ENCODE peak calls at places on chromosome 20, in nine cellular contexts. A is uterus, Q is left lung, K is lung, V is HL-60, I is Peyer's patch, U is heart left ventricle, Y is psoas muscle, T is RWPE1. O is an unnamed sample.

GRCh38 chr20:15862178-15862577 is 711.1 kb downstream of the KIF16B start:
- DNase-seq in A (no peak), Q (no peak), K (no peak), V (no peak), I (no peak), U (no peak), Y (no peak), T (no peak), O (no peak)

GRCh38 chr20:22663528-22664025 is 79.2 kb upstream of the FOXA2 start:
- DNase-seq in A (no peak), Q (no peak), K (no peak), V (no peak), I (no peak), U (no peak), Y (no peak), T (no peak), O (no peak)

GRCh38 chr20:64055893-64056638 is 6.6 kb upstream of the SOX18 start:
- DNase-seq in A (no peak), Q (no peak), K (no peak), V (no peak), I (no peak), U (peak), Y (peak), T (no peak), O (no peak)

GRCh38 chr20:43893930-43894329 is 20.7 kb upstream of the TOX2 start:
- DNase-seq in A (no peak), Q (no peak), K (no peak), V (no peak), I (no peak), U (no peak), Y (no peak), T (peak), O (no peak)

GRCh38 chr20:25389858-25390537 is 637 bp downstream of the ABHD12 start:
- DNase-seq in A (peak), Q (peak), K (peak), V (no peak), I (peak), U (peak), Y (peak), T (peak), O (no peak)

GRCh38 chr20:49910340-49910706 is 5.0 kb downstream of the SPATA2 start:
- DNase-seq in A (no peak), Q (no peak), K (no peak), V (no peak), I (no peak), U (no peak), Y (no peak), T (no peak), O (no peak)

GRCh38 chr20:11993886-11994466 is 76.3 kb downstream of the BTBD3 start:
- DNase-seq in A (no peak), Q (no peak), K (no peak), V (no peak), I (no peak), U (no peak), Y (no peak), T (no peak), O (no peak)

GRCh38 chr20:59977086-59977485 is 18.9 kb downstream of the CDH26 start:
- DNase-seq in A (no peak), Q (no peak), K (no peak), V (no peak), I (no peak), U (no peak), Y (no peak), T (no peak), O (no peak)

GRCh38 chr20:43812216-43812615 is 85.4 kb upstream of the GTSF1L start:
- DNase-seq in A (no peak), Q (no peak), K (no peak), V (no peak), I (no peak), U (no peak), Y (no peak), T (no peak), O (no peak)

GRCh38 chr20:48384147-48384818 is 443.5 kb downstream of the PREX1 start:
- DNase-seq in A (no peak), Q (no peak), K (no peak), V (no peak), I (no peak), U (no peak), Y (no peak), T (peak), O (no peak)

GRCh38 chr20:22438926-22439325 is 145.4 kb downstream of the FOXA2 start:
- DNase-seq in A (no peak), Q (no peak), K (no peak), V (no peak), I (no peak), U (no peak), Y (no peak), T (no peak), O (no peak)

GRCh38 chr20:24870876-24871275 is 78.2 kb upstream of the CST7 start:
- DNase-seq in A (no peak), Q (no peak), K (no peak), V (no peak), I (no peak), U (no peak), Y (no peak), T (no peak), O (no peak)

GRCh38 chr20:11067359-11067758 is 393.6 kb upstream of the JAG1 start:
- DNase-seq in A (no peak), Q (no peak), K (no peak), V (no peak), I (no peak), U (no peak), Y (no peak), T (no peak), O (no peak)

GRCh38 chr20:50301712-50302111 is 111.1 kb downstream of the CEBPB start:
- DNase-seq in A (no peak), Q (no peak), K (no peak), V (no peak), I (no peak), U (no peak), Y (no peak), T (no peak), O (no peak)

GRCh38 chr20:35539756-35540212 is 2.1 kb upstream of the ERGIC3 start:
- DNase-seq in A (no peak), Q (no peak), K (peak), V (no peak), I (peak), U (no peak), Y (no peak), T (no peak), O (no peak)

GRCh38 chr20:58978351-58979190 is 2.5 kb upstream of the NELFCD start:
- DNase-seq in A (no peak), Q (no peak), K (no peak), V (no peak), I (peak), U (no peak), Y (no peak), T (no peak), O (no peak)

GRCh38 chr20:57374343-57374930 is 16.8 kb upstream of the RBM38 start:
- DNase-seq in A (no peak), Q (no peak), K (no peak), V (no peak), I (no peak), U (no peak), Y (no peak), T (no peak), O (no peak)
- H3K27ac ChIP-seq in A (no peak), Q (peak), K (peak), V (peak), I (no peak), U (no peak), Y (no peak), T (peak), O (no peak)

GRCh38 chr20:23820493-23820892 is 6.0 kb downstream of the CST2 start:
- DNase-seq in A (no peak), Q (no peak), K (peak), V (no peak), I (no peak), U (no peak), Y (no peak), T (no peak), O (no peak)
- H3K27ac ChIP-seq in A (no peak), Q (no peak), K (no peak), V (no peak), I (no peak), U (no peak), Y (no peak), T (no peak), O (no peak)

GRCh38 chr20:20525756-20526155 is 157.9 kb downstream of the INSM1 start:
- DNase-seq in A (no peak), Q (no peak), K (no peak), V (no peak), I (no peak), U (no peak), Y (no peak), T (no peak), O (no peak)
- H3K27ac ChIP-seq in A (no peak), Q (no peak), K (peak), V (no peak), I (no peak), U (no peak), Y (no peak), T (no peak), O (peak)

GRCh38 chr20:4509825-4510522 is 211.7 kb upstream of the PRND start:
- DNase-seq in A (no peak), Q (no peak), K (no peak), V (no peak), I (no peak), U (no peak), Y (no peak), T (no peak), O (no peak)

GRCh38 chr20:4513720-4514119 is 208.0 kb upstream of the PRND start:
- DNase-seq in A (no peak), Q (no peak), K (no peak), V (no peak), I (no peak), U (no peak), Y (no peak), T (peak), O (no peak)

GRCh38 chr20:4516851-4517250 is 204.9 kb upstream of the PRND start:
- DNase-seq in A (no peak), Q (no peak), K (no peak), V (no peak), I (no peak), U (no peak), Y (no peak), T (no peak), O (no peak)

GRCh38 chr20:4511776-4512175 is 209.9 kb upstream of the PRND start:
- DNase-seq in A (no peak), Q (no peak), K (no peak), V (no peak), I (no peak), U (no peak), Y (no peak), T (no peak), O (no peak)

GRCh38 chr20:4512891-4513550 is 208.7 kb upstream of the PRND start:
- DNase-seq in A (no peak), Q (no peak), K (no peak), V (no peak), I (no peak), U (no peak), Y (no peak), T (peak), O (no peak)
- H3K27ac ChIP-seq in A (no peak), Q (no peak), K (no peak), V (no peak), I (no peak), U (no peak), Y (no peak), T (no peak), O (no peak)

DNA sequence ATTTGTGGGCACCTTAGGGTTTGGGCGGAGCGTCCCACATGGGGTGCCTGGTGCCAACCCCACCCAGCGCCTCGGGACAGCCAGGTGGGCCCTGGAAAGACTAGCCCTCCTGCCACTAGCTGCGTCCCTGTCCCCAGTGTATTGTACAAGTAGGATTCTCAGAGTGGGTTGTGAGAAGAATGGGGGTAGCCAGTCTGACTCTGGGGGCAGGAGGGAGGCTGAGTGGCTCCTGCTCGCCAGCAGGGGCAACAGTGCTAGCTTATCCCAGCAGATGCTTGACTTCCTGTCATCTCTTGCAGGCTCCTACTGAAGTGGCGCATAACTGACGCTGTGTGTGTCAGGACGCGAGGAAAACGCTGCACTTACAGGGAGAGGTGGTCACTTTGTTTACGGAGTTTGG is 9.3 kb downstream of the PSMA7 start:
- DNase-seq in A (no peak), Q (peak), K (no peak), V (no peak), I (no peak), U (no peak), Y (no peak), T (no peak), O (no peak)
- H3K27ac ChIP-seq in A (peak), Q (peak), K (peak), V (peak), I (peak), U (peak), Y (peak), T (peak), O (no peak)

GRCh38 chr20:1119128-1119505 is 715 bp downstream of the PSMF1 start:
- DNase-seq in A (no peak), Q (no peak), K (no peak), V (no peak), I (no peak), U (no peak), Y (no peak), T (no peak), O (no peak)
- H3K27ac ChIP-seq in A (peak), Q (peak), K (peak), V (peak), I (peak), U (peak), Y (peak), T (peak), O (peak)

GRCh38 chr20:4684837-4685413 is 36.8 kb upstream of the PRND start:
- DNase-seq in A (peak), Q (no peak), K (no peak), V (no peak), I (no peak), U (no peak), Y (no peak), T (no peak), O (no peak)

GRCh38 chr20:4691753-4692152 is 30.0 kb upstream of the PRND start:
- DNase-seq in A (no peak), Q (no peak), K (no peak), V (no peak), I (no peak), U (no peak), Y (no peak), T (no peak), O (no peak)

GRCh38 chr20:4688342-4688741 is 33.4 kb upstream of the PRND start:
- DNase-seq in A (no peak), Q (no peak), K (no peak), V (no peak), I (no peak), U (no peak), Y (no peak), T (no peak), O (no peak)

GRCh38 chr20:4685923-4686221 is 35.8 kb upstream of the PRND start:
- DNase-seq in A (no peak), Q (no peak), K (no peak), V (no peak), I (no peak), U (no peak), Y (no peak), T (no peak), O (no peak)

GRCh38 chr20:4689224-4689623 is 32.5 kb upstream of the PRND start:
- DNase-seq in A (no peak), Q (no peak), K (no peak), V (peak), I (no peak), U (no peak), Y (no peak), T (no peak), O (no peak)
- H3K27ac ChIP-seq in A (peak), Q (no peak), K (no peak), V (no peak), I (no peak), U (peak), Y (peak), T (no peak), O (no peak)

DNA sequence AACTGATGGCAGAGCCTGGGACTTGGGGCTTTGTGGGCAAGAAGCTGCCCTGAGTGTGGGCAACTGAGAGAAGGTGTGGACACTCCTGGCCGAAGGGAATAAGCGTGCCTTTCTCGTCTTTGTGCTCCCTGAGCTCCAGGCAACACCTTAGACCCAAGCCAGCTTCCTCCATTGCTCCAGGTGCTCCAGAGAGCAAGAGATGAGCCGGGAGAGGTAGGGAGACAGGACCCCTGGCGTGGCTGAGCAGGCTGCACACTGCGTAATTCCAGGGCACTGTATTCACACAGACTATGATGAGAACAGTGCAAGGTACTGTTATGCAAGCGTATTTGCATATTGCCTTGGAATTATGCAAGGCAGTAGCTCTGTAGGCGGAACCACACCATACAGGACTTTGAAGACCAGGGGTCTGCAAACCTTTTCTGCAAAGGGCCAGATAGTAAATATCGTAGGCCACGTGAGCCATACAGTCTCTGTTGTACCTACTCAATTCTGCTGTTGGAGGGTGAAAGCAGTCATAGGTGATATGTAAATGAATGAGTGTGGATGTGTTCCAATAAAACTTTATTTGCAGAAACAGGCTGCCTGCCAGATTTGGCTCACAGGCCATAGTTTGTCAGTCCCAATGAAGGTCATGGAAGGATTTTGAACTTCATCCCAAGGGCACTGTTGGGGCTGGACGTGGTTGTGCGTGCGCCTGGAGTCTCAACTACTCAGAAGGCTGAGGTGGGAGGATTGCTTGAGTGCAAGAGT is 42.1 kb upstream of the FAM83D start:
- DNase-seq in A (no peak), Q (no peak), K (no peak), V (peak), I (no peak), U (no peak), Y (no peak), T (no peak), O (no peak)
- H3K27ac ChIP-seq in A (no peak), Q (no peak), K (no peak), V (no peak), I (no peak), U (no peak), Y (no peak), T (no peak), O (peak)

GRCh38 chr20:53869466-53870258 is 200.7 kb downstream of the BCAS1 start:
- DNase-seq in A (peak), Q (no peak), K (peak), V (peak), I (peak), U (peak), Y (peak), T (peak), O (no peak)
- H3K27ac ChIP-seq in A (no peak), Q (peak), K (peak), V (peak), I (peak), U (no peak), Y (no peak), T (peak), O (no peak)

DNA sequence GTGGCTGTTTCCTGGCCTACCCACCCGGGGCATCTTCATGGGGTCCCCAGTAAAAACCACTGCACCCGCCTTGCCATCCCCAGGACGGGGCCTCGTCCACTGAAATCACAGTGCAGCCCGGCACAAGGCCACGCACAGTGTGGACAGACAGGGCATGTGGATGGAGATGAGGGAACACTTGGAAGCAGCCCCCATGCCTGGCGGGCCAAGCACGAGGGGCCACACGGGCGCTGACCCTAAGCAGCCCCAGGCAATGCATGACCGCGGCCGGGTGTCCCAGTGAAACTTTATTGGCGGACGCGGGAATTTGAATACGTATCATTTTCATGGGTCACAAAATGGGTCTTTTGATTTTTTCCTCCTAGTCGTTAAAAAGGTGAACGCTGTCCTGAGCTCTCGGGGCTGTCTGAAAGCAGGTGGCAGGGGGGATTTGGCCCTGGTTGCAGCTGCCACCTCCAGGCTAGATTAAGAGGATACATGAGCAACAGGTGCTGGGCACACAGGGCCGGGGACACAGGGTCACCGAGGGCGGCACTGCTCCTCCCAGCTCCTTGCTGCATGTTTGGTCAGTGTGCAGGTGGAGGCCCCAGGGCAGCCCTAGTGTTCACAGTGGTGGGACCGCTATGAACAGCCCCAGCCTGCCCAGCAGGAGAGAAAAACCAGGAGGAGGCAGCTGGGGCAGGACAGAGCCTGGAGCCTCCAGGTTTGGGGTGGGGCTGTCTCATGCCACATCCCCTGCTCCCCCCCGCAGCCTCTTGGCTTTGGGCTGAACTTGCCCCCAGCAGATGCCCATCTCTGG is 74.9 kb upstream of the SLCO4A1 start:
- DNase-seq in A (no peak), Q (no peak), K (no peak), V (no peak), I (no peak), U (no peak), Y (no peak), T (no peak), O (no peak)
- H3K27ac ChIP-seq in A (no peak), Q (no peak), K (no peak), V (no peak), I (no peak), U (peak), Y (peak), T (no peak), O (no peak)

O was measured in substantia nigra.